ENCODE peak calls at places on chromosomes 7 and 10, in eight cellular contexts. One of them, this sample, is unnamed. For H3K4me1, the result is how much of the 10 kb centered on the place peaks cover.

GRCh38 chr10:124294811-124295770 is 123.6 kb downstream of the OAT start:
- DNase-seq in suprapubic skin: no peak
- DNase-seq in tibial nerve: no peak
- DNase-seq in K562: no peak
- DNase-seq in A549: no peak
- DNase-seq in SK-N-SH: no peak
- DNase-seq in ovary: no peak
- DNase-seq in sigmoid colon: peak
- DNase-seq in this sample: no peak

GRCh38 chr10:33509231-33509871 is 174.9 kb upstream of the NRP1 start:
- DNase-seq in suprapubic skin: peak
- DNase-seq in tibial nerve: peak
- DNase-seq in K562: no peak
- DNase-seq in A549: peak
- DNase-seq in SK-N-SH: peak
- DNase-seq in ovary: no peak
- DNase-seq in sigmoid colon: peak
- DNase-seq in this sample: peak

GRCh38 chr7:124042826-124043225 is 10.0 kb upstream of the TMEM229A start:
- DNase-seq in suprapubic skin: no peak
- DNase-seq in tibial nerve: no peak
- DNase-seq in K562: no peak
- DNase-seq in A549: no peak
- DNase-seq in SK-N-SH: no peak
- DNase-seq in ovary: no peak
- DNase-seq in sigmoid colon: no peak
- DNase-seq in this sample: no peak

GRCh38 chr10:24551161-24551560 is 172.5 kb downstream of the ARHGAP21 start:
- DNase-seq in suprapubic skin: no peak
- DNase-seq in tibial nerve: no peak
- DNase-seq in K562: no peak
- DNase-seq in A549: no peak
- DNase-seq in SK-N-SH: no peak
- DNase-seq in ovary: no peak
- DNase-seq in sigmoid colon: no peak
- DNase-seq in this sample: no peak

GRCh38 chr7:131238260-131238940 is 89.3 kb upstream of the MKLN1 start:
- DNase-seq in suprapubic skin: no peak
- DNase-seq in tibial nerve: no peak
- DNase-seq in K562: no peak
- DNase-seq in A549: peak
- DNase-seq in SK-N-SH: no peak
- DNase-seq in ovary: no peak
- DNase-seq in sigmoid colon: no peak
- DNase-seq in this sample: no peak

GRCh38 chr10:79237801-79238520 is 109.3 kb upstream of the PPIF start:
- DNase-seq in suprapubic skin: no peak
- DNase-seq in tibial nerve: no peak
- DNase-seq in K562: no peak
- DNase-seq in A549: no peak
- DNase-seq in SK-N-SH: peak
- DNase-seq in ovary: no peak
- DNase-seq in sigmoid colon: no peak
- DNase-seq in this sample: no peak

GRCh38 chr10:25080880-25081581 is 64.6 kb downstream of the THNSL1 start:
- DNase-seq in suprapubic skin: peak
- DNase-seq in tibial nerve: peak
- DNase-seq in K562: peak
- DNase-seq in A549: peak
- DNase-seq in SK-N-SH: peak
- DNase-seq in ovary: peak
- DNase-seq in sigmoid colon: peak
- DNase-seq in this sample: peak

GRCh38 chr10:113524120-113524519 is 28.7 kb upstream of the HABP2 start:
- DNase-seq in suprapubic skin: no peak
- DNase-seq in tibial nerve: no peak
- DNase-seq in K562: peak
- DNase-seq in A549: no peak
- DNase-seq in SK-N-SH: no peak
- DNase-seq in ovary: no peak
- DNase-seq in sigmoid colon: no peak
- DNase-seq in this sample: no peak

GRCh38 chr10:86034710-86035109 is 331.9 kb downstream of the GRID1 start:
- DNase-seq in suprapubic skin: no peak
- DNase-seq in tibial nerve: no peak
- DNase-seq in K562: no peak
- DNase-seq in A549: no peak
- DNase-seq in SK-N-SH: no peak
- DNase-seq in ovary: no peak
- DNase-seq in sigmoid colon: peak
- DNase-seq in this sample: no peak

GRCh38 chr7:909358-910329 is 33.3 kb downstream of the GET4 start:
- DNase-seq in suprapubic skin: no peak
- DNase-seq in tibial nerve: peak
- DNase-seq in K562: peak
- DNase-seq in A549: peak
- DNase-seq in SK-N-SH: peak
- DNase-seq in ovary: peak
- DNase-seq in sigmoid colon: peak
- DNase-seq in this sample: peak

GRCh38 chr7:126450269-126450671 is 802.5 kb downstream of the GRM8 start:
- DNase-seq in suprapubic skin: no peak
- DNase-seq in tibial nerve: no peak
- DNase-seq in K562: no peak
- DNase-seq in A549: no peak
- DNase-seq in SK-N-SH: no peak
- DNase-seq in ovary: no peak
- DNase-seq in sigmoid colon: no peak
- DNase-seq in this sample: no peak

GRCh38 chr10:11355625-11356024 is 255.8 kb downstream of the USP6NL start:
- DNase-seq in suprapubic skin: no peak
- DNase-seq in tibial nerve: peak
- DNase-seq in K562: no peak
- DNase-seq in A549: no peak
- DNase-seq in SK-N-SH: no peak
- DNase-seq in ovary: peak
- DNase-seq in sigmoid colon: peak
- DNase-seq in this sample: no peak

GRCh38 chr10:131810805-131811137 is 90.0 kb upstream of the PPP2R2D start:
- DNase-seq in suprapubic skin: no peak
- DNase-seq in tibial nerve: no peak
- DNase-seq in K562: no peak
- DNase-seq in A549: no peak
- DNase-seq in SK-N-SH: no peak
- DNase-seq in ovary: no peak
- DNase-seq in sigmoid colon: peak
- DNase-seq in this sample: peak

GRCh38 chr10:49562893-49563292 is 24.0 kb upstream of the ERCC6 start:
- DNase-seq in suprapubic skin: no peak
- DNase-seq in tibial nerve: no peak
- DNase-seq in K562: no peak
- DNase-seq in A549: no peak
- DNase-seq in SK-N-SH: no peak
- DNase-seq in ovary: no peak
- DNase-seq in sigmoid colon: no peak
- DNase-seq in this sample: no peak

GRCh38 chr7:41984888-41985287 is 252.1 kb downstream of the GLI3 start:
- DNase-seq in suprapubic skin: no peak
- DNase-seq in tibial nerve: no peak
- DNase-seq in K562: no peak
- DNase-seq in A549: no peak
- DNase-seq in SK-N-SH: no peak
- DNase-seq in ovary: no peak
- DNase-seq in sigmoid colon: no peak
- DNase-seq in this sample: no peak

GRCh38 chr7:48424731-48425130 is 253.5 kb downstream of the ABCA13 start:
- DNase-seq in suprapubic skin: no peak
- DNase-seq in tibial nerve: no peak
- DNase-seq in K562: no peak
- DNase-seq in A549: peak
- DNase-seq in SK-N-SH: peak
- DNase-seq in ovary: no peak
- DNase-seq in sigmoid colon: no peak
- DNase-seq in this sample: no peak

GRCh38 chr10:34994565-34995142 is 95.5 kb downstream of the CUL2 start:
- DNase-seq in suprapubic skin: no peak
- DNase-seq in tibial nerve: peak
- DNase-seq in K562: peak
- DNase-seq in A549: peak
- DNase-seq in SK-N-SH: peak
- DNase-seq in ovary: peak
- DNase-seq in sigmoid colon: no peak
- DNase-seq in this sample: peak

GRCh38 chr7:10939237-10939910 is 34.3 kb upstream of the PHF14 start:
- DNase-seq in suprapubic skin: no peak
- DNase-seq in tibial nerve: no peak
- DNase-seq in K562: no peak
- DNase-seq in A549: peak
- DNase-seq in SK-N-SH: no peak
- DNase-seq in ovary: no peak
- DNase-seq in sigmoid colon: no peak
- DNase-seq in this sample: no peak

GRCh38 chr10:122044045-122044661 is 55.2 kb downstream of the TACC2 start:
- DNase-seq in suprapubic skin: no peak
- DNase-seq in tibial nerve: peak
- DNase-seq in K562: no peak
- DNase-seq in A549: no peak
- DNase-seq in SK-N-SH: no peak
- DNase-seq in ovary: no peak
- DNase-seq in sigmoid colon: peak
- DNase-seq in this sample: no peak

DNA sequence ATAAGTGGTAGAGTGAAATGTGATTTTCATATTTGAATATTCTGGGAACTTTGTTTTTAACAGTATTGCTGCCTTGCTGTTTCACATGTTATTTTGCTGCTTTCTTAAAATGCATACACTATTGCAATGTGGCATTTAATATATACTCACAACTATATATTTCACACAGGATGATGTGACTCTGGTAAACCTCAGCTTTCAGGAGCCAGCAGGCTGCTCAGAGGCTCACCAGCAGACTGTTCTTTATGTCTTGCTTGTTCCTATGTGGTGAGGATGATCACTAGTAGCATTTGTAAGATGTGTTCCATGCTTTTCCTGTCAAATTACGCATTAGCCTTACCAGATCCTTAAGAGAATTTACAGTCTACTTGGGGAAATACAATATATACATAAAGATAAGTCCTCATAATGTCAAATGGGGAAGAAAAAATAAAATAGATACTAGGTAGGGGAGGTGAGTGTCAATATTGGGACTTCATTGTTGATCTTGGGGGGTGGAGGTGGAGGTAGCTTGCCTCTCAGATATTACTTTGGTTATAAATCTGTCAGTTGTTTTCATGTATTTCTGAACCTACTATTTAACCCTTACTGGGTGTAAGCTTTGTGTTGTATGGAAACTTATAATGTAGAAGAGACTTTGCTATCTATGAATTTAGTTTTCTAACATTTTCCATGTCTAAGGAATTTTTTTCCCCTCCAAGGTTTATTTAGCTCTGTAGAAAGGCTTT is 8.4 kb downstream of the GNAI1 start:
- DNase-seq in suprapubic skin: no peak
- DNase-seq in tibial nerve: no peak
- DNase-seq in K562: no peak
- DNase-seq in A549: no peak
- DNase-seq in SK-N-SH: no peak
- DNase-seq in ovary: no peak
- DNase-seq in sigmoid colon: no peak
- DNase-seq in this sample: no peak
- H3K4me1 ChIP-seq in suprapubic skin: half or more
- H3K4me1 ChIP-seq in tibial nerve: under half
- H3K4me1 ChIP-seq in K562: under half
- H3K4me1 ChIP-seq in A549: half or more
- H3K4me1 ChIP-seq in SK-N-SH: under half
- H3K4me1 ChIP-seq in ovary: under half
- H3K4me1 ChIP-seq in sigmoid colon: under half
- H3K4me1 ChIP-seq in this sample: under half

GRCh38 chr7:24917510-24918239 is 62.3 kb downstream of the OSBPL3 start:
- DNase-seq in suprapubic skin: no peak
- DNase-seq in tibial nerve: no peak
- DNase-seq in K562: no peak
- DNase-seq in A549: no peak
- DNase-seq in SK-N-SH: no peak
- DNase-seq in ovary: no peak
- DNase-seq in sigmoid colon: no peak
- DNase-seq in this sample: no peak
- H3K27ac ChIP-seq in suprapubic skin: no peak
- H3K27ac ChIP-seq in tibial nerve: no peak
- H3K27ac ChIP-seq in K562: no peak
- H3K27ac ChIP-seq in A549: no peak
- H3K27ac ChIP-seq in SK-N-SH: peak
- H3K27ac ChIP-seq in ovary: no peak
- H3K27ac ChIP-seq in sigmoid colon: no peak
- H3K27ac ChIP-seq in this sample: no peak

GRCh38 chr10:129964611-129965417 is 740 bp upstream of the EBF3 start:
- DNase-seq in suprapubic skin: no peak
- DNase-seq in tibial nerve: no peak
- DNase-seq in K562: no peak
- DNase-seq in A549: no peak
- DNase-seq in SK-N-SH: no peak
- DNase-seq in ovary: no peak
- DNase-seq in sigmoid colon: peak
- DNase-seq in this sample: no peak

GRCh38 chr10:129962092-129962494 is 2.0 kb downstream of the EBF3 start:
- DNase-seq in suprapubic skin: no peak
- DNase-seq in tibial nerve: no peak
- DNase-seq in K562: no peak
- DNase-seq in A549: no peak
- DNase-seq in SK-N-SH: no peak
- DNase-seq in ovary: no peak
- DNase-seq in sigmoid colon: peak
- DNase-seq in this sample: no peak

GRCh38 chr10:129963831-129964501 is at the start of gene EBF3:
- DNase-seq in suprapubic skin: peak
- DNase-seq in tibial nerve: peak
- DNase-seq in K562: peak
- DNase-seq in A549: no peak
- DNase-seq in SK-N-SH: peak
- DNase-seq in ovary: peak
- DNase-seq in sigmoid colon: peak
- DNase-seq in this sample: peak

GRCh38 chr10:129962558-129963075 is 1.5 kb downstream of the EBF3 start:
- DNase-seq in suprapubic skin: no peak
- DNase-seq in tibial nerve: no peak
- DNase-seq in K562: no peak
- DNase-seq in A549: no peak
- DNase-seq in SK-N-SH: no peak
- DNase-seq in ovary: no peak
- DNase-seq in sigmoid colon: no peak
- DNase-seq in this sample: no peak

GRCh38 chr10:129963076-129963830 is 821 bp downstream of the EBF3 start:
- DNase-seq in suprapubic skin: no peak
- DNase-seq in tibial nerve: no peak
- DNase-seq in K562: no peak
- DNase-seq in A549: no peak
- DNase-seq in SK-N-SH: peak
- DNase-seq in ovary: no peak
- DNase-seq in sigmoid colon: peak
- DNase-seq in this sample: no peak
- TF ChIP-seq EP300 in suprapubic skin: no peak
- TF ChIP-seq EP300 in tibial nerve: no peak
- TF ChIP-seq EP300 in K562: no peak
- TF ChIP-seq EP300 in A549: no peak
- TF ChIP-seq EP300 in SK-N-SH: no peak
- TF ChIP-seq EP300 in ovary: no peak
- TF ChIP-seq EP300 in sigmoid colon: no peak
- TF ChIP-seq EP300 in this sample: no peak

GRCh38 chr10:22321156-22321711 is 335 bp downstream of the BMI1 start:
- DNase-seq in suprapubic skin: peak
- DNase-seq in tibial nerve: peak
- DNase-seq in K562: no peak
- DNase-seq in A549: peak
- DNase-seq in SK-N-SH: peak
- DNase-seq in ovary: peak
- DNase-seq in sigmoid colon: peak
- DNase-seq in this sample: peak
- H3K4me1 ChIP-seq in suprapubic skin: half or more
- H3K4me1 ChIP-seq in tibial nerve: under half
- H3K4me1 ChIP-seq in K562: under half
- H3K4me1 ChIP-seq in A549: under half
- H3K4me1 ChIP-seq in SK-N-SH: under half
- H3K4me1 ChIP-seq in ovary: under half
- H3K4me1 ChIP-seq in sigmoid colon: under half
- H3K4me1 ChIP-seq in this sample: under half

This sample was measured in stomach.